ENCODE peak calls at places on chromosomes 7 and 10, in four cellular contexts. J is stimulated activated CD8-positive, alpha-beta memory T cell treated with anti-CD3 and anti-CD28 coated beads, Interleukin-7, amount 100 ng/mL, for 1 hour; D is T-helper 17 cell; P is A549. W is an unnamed sample.

GRCh38 chr10:31101123-31101522 is 69.5 kb upstream of the ZNF438 start:
- DNase-seq in D (no peak), P (peak), J (peak), W (no peak)

GRCh38 chr7:102912742-102913141 is at the start of gene LRRC17:
- DNase-seq in J (no peak), D (no peak), P (no peak), W (no peak)

GRCh38 chr10:102523250-102524029 is 19.7 kb downstream of the SUFU start:
- DNase-seq in J (no peak), P (no peak), D (no peak), W (no peak)

GRCh38 chr7:99112097-99112496 is 31.8 kb downstream of the SMURF1 start:
- DNase-seq in P (peak), D (no peak), J (no peak), W (no peak)

GRCh38 chr7:18663321-18663720 is 167.8 kb downstream of the HDAC9 start:
- DNase-seq in J (no peak), P (no peak), D (no peak), W (no peak)

GRCh38 chr7:141227454-141227853 is 153.6 kb downstream of the TMEM178B start:
- DNase-seq in P (no peak), J (no peak), D (no peak), W (no peak)

GRCh38 chr10:36248314-36248981 is 606.4 kb upstream of the FZD8 start:
- DNase-seq in D (no peak), J (no peak), P (no peak), W (no peak)

GRCh38 chr10:57692255-57692980 is 575.3 kb downstream of the IPMK start:
- DNase-seq in P (peak), D (no peak), J (no peak), W (no peak)

GRCh38 chr7:135584362-135585353 is 26.9 kb downstream of the NUP205 start:
- DNase-seq in J (no peak), P (no peak), D (no peak), W (no peak)

GRCh38 chr7:2709553-2710165 is 21.7 kb downstream of the AMZ1 start:
- DNase-seq in D (peak), J (peak), P (peak), W (peak)

GRCh38 chr7:4430227-4430626 is 251.9 kb upstream of the FOXK1 start:
- DNase-seq in D (no peak), P (no peak), J (no peak), W (no peak)

GRCh38 chr7:30698481-30698880 is 16.2 kb upstream of the CRHR2 start:
- DNase-seq in P (no peak), D (no peak), J (no peak), W (no peak)

GRCh38 chr7:142629588-142630260 is 119.5 kb upstream of the PRSS1 start:
- DNase-seq in P (no peak), J (no peak), D (no peak), W (no peak)

GRCh38 chr7:102981451-102981850 is 68.7 kb downstream of the LRRC17 start:
- DNase-seq in P (no peak), D (no peak), J (no peak), W (no peak)

GRCh38 chr7:1922071-1922869 is 252.2 kb downstream of the ELFN1 start:
- DNase-seq in J (no peak), P (no peak), D (no peak), W (peak)

GRCh38 chr7:13111230-13111629 is 423.8 kb downstream of the ARL4A start:
- DNase-seq in J (no peak), P (no peak), D (no peak), W (peak)

GRCh38 chr10:115957010-115957395 is 316.0 kb downstream of the GFRA1 start:
- DNase-seq in P (no peak), D (no peak), J (no peak), W (no peak)

GRCh38 chr7:102272075-102272916 is 14.4 kb upstream of the SH2B2 start:
- DNase-seq in D (peak), P (peak), J (peak), W (peak)

GRCh38 chr10:101749033-101749432 is 26.9 kb downstream of the FGF8 start:
- DNase-seq in J (no peak), D (no peak), P (peak), W (no peak)

GRCh38 chr10:22427101-22427500 is 81.8 kb downstream of the SPAG6 start:
- DNase-seq in P (peak), D (no peak), J (no peak), W (no peak)

GRCh38 chr7:111264111-111264868 is 173.4 kb downstream of the LRRN3 start:
- DNase-seq in P (no peak), J (no peak), D (no peak), W (no peak)

GRCh38 chr7:87784424-87784823 is 91.7 kb downstream of the SLC25A40 start:
- DNase-seq in J (no peak), P (no peak), D (no peak), W (no peak)

GRCh38 chr7:84455788-84456187 is 261.2 kb upstream of the SEMA3A start:
- DNase-seq in P (no peak), J (no peak), D (no peak), W (no peak)

GRCh38 chr7:88933285-88933684 is 137.7 kb upstream of the TEX47 start:
- DNase-seq in P (no peak), J (no peak), D (no peak), W (no peak)

GRCh38 chr10:117360016-117360415 is 15.2 kb downstream of the PDZD8 start:
- DNase-seq in D (no peak), P (no peak), J (no peak), W (no peak)

GRCh38 chr7:150514748-150515222 is at the start of gene GIMAP7:
- DNase-seq in D (peak), P (no peak), J (peak), W (peak)

GRCh38 chr7:50229964-50230363 is 74.6 kb upstream of the IKZF1 start:
- DNase-seq in J (no peak), D (no peak), P (peak), W (no peak)

GRCh38 chr10:52539463-52539862 is 225.4 kb downstream of the DKK1 start:
- DNase-seq in D (no peak), P (peak), J (no peak), W (no peak)

GRCh38 chr7:46603780-46604725 is 683.0 kb upstream of the IGFBP3 start:
- DNase-seq in D (no peak), J (no peak), P (no peak), W (no peak)

GRCh38 chr7:150940446-150941102 is 37.5 kb downstream of the KCNH2 start:
- DNase-seq in J (no peak), P (no peak), D (no peak), W (no peak)

GRCh38 chr10:124171561-124171960 is 78.2 kb upstream of the CHST15 start:
- DNase-seq in D (no peak), J (no peak), P (no peak), W (no peak)

GRCh38 chr7:158606111-158606510 is 18.5 kb upstream of the PTPRN2 start:
- DNase-seq in J (no peak), P (no peak), D (no peak), W (no peak)

GRCh38 chr10:113362645-113363091 is 190.2 kb upstream of the HABP2 start:
- DNase-seq in P (no peak), J (no peak), D (no peak), W (no peak)

GRCh38 chr7:101537205-101537604 is 91.9 kb downstream of the MYL10 start:
- DNase-seq in P (no peak), D (no peak), J (no peak), W (no peak)